ENCODE peak calls at places on chromosomes 2 and 18, in seven cellular contexts. R is esophagus squamous epithelium, Y is stomach, W is testis, I is psoas muscle, X is right atrium auricular region, D is cardiac muscle cell. E is an unnamed sample.

GRCh38 chr2:234963785-234964615 is 12.2 kb downstream of the SH3BP4 start:
- DNase-seq in Y (peak), W (no peak), D (peak), X (no peak), I (no peak), R (no peak), E (no peak)

GRCh38 chr18:9297007-9297393 is 37.6 kb upstream of the TWSG1 start:
- DNase-seq in R (no peak), W (no peak), I (no peak), X (no peak), Y (no peak), D (no peak), E (no peak)

GRCh38 chr18:2337552-2338141 is 233.7 kb downstream of the METTL4 start:
- DNase-seq in X (no peak), D (peak), Y (peak), W (no peak), I (no peak), R (no peak), E (no peak)

GRCh38 chr2:38474058-38474457 is 97.0 kb upstream of the ATL2 start:
- DNase-seq in I (no peak), D (peak), R (no peak), W (no peak), X (no peak), Y (no peak), E (no peak)

GRCh38 chr2:198499539-198499938 is 695.1 kb downstream of the PLCL1 start:
- DNase-seq in R (no peak), Y (no peak), D (peak), W (peak), X (no peak), I (peak), E (no peak)

GRCh38 chr2:169495310-169495928 is 14.1 kb upstream of the KLHL41 start:
- DNase-seq in W (no peak), R (no peak), X (no peak), D (no peak), Y (no peak), I (no peak), E (no peak)

GRCh38 chr18:77100751-77101355 is 31.7 kb downstream of the MBP start:
- DNase-seq in R (no peak), W (no peak), X (no peak), D (peak), I (peak), Y (no peak), E (peak)

GRCh38 chr18:74990563-74991081 is 218.3 kb downstream of the PTGR3 start:
- DNase-seq in D (peak), W (no peak), X (no peak), Y (no peak), I (no peak), R (no peak), E (no peak)

GRCh38 chr2:98492441-98492840 is 47.8 kb downstream of the INPP4A start:
- DNase-seq in R (no peak), D (no peak), I (no peak), X (no peak), Y (no peak), W (no peak), E (no peak)

DNA sequence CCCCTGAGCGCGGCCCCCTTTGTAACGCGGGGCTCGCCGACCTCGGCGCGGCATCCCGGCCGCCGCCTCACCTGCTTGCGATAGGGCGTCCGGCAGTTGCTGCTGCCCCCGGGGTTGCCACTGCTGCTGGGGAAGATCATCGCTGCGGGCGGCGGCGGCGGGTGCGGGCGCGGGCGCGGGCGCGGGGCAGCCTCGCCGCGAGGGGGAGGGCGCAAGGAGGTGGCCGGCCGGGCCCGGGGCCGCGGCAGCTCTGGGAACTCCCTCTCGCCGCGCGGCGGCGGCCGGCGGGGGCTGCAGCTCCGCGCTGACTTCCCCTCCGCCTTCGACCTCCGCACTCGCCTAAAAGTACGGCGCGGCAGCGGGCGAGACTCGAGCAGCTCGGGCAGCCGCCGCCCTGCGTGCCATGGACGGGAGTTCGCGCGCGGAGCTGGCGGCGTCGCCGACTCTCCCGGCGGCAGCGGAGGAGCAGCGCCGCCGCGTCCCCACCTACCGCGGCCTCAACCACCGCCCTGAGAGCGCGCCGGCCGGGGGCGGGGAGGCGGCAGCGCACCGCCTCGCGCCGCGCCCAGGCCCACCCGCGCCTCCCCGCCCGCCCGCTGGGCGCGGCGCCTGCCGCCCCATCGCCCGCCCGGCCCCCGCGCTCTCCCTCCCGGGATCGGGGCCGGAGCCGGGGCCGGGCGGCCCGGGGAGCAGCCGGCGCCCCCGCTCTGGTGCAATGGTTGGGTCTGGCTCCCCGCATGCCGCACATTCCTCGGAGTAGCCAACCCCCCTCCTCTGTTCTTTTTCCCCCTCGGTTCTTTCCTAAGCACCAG is 86.0 kb downstream of the RBMS1 start:
- DNase-seq in D (peak), W (peak), Y (peak), R (no peak), I (peak), X (no peak), E (peak)
- TF ChIP-seq CTCF in D (no peak), W (no peak), Y (no peak), R (no peak), I (peak), X (no peak), E (peak)

GRCh38 chr2:24659862-24660261 is 133.3 kb downstream of the PTRHD1 start:
- DNase-seq in X (no peak), Y (no peak), D (no peak), I (no peak), R (no peak), W (no peak), E (no peak)
- H3K4me3 ChIP-seq in X (no peak), Y (no peak), D (no peak), I (no peak), R (no peak), W (no peak), E (no peak)

DNA sequence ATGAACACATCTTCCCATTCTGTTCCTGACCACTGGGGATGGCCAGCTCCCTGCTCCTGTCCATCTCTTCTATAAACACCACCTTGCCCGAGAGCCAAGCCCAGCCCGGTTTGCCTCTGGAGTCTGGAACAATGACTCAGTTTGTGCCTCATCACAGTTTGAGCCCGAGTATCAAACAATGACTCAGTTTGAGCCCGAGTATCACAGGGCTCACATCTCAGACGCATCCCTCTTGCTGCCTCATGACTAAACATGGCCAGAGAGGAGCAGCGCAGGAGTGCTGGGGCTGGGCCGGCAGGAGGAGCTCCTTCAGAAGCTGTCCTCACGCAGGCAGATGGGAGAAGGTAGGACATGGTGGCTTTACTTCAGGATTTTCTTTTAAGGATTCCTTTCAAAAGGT is 68.7 kb downstream of the PXDN start:
- DNase-seq in X (peak), R (no peak), Y (peak), W (peak), D (peak), I (peak), E (peak)
- H3K27ac ChIP-seq in X (peak), R (peak), Y (no peak), W (no peak), D (no peak), I (no peak), E (peak)

DNA sequence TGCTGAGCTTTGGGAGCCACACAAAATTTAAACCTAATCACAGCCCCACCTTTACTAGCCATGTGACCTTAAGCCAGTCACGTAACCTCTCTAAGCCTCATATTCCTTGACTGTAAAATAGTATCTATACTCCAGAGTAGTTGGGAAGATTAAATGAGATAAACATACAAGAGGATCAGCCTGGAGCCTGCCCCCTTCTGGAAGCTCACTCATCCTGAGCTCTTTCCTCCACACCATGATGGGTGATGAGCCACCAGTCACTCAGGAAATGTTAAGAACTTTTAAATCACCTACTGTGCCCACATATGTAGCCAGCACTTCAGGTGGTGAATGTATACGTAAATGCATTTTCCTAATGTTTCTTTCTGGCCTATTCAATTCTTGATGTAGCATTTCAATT is 195.9 kb upstream of the DDX18 start:
- DNase-seq in Y (no peak), D (no peak), X (no peak), W (no peak), R (no peak), I (no peak), E (no peak)
- TF ChIP-seq CTCF in Y (no peak), D (no peak), X (no peak), W (no peak), R (no peak), I (no peak), E (no peak)

GRCh38 chr2:3253913-3254437 is 123.6 kb downstream of the EIPR1 start:
- DNase-seq in R (no peak), X (no peak), D (no peak), I (no peak), Y (no peak), W (no peak), E (no peak)
- H3K4me3 ChIP-seq in R (no peak), X (no peak), D (no peak), I (no peak), Y (no peak), W (no peak), E (no peak)

E was measured in coronary artery.